ENCODE peak calls at places on chromosomes 2 and 18, in seven cellular contexts. I, Y, X, B, L, O and A are unnamed samples.

GRCh38 chr2:113840463-113840975 is 49.4 kb upstream of the ACTR3 start:
- DNase-seq in L (no peak), B (no peak), O (no peak), X (no peak), I (no peak), Y (no peak), A (no peak)

GRCh38 chr2:207333599-207334308 is 168.0 kb upstream of the KLF7 start:
- DNase-seq in B (no peak), O (no peak), X (peak; percentile 41), L (no peak), Y (no peak), I (no peak), A (no peak)

GRCh38 chr2:118527571-118527970 is 319.9 kb downstream of the EN1 start:
- DNase-seq in X (no peak), Y (no peak), L (no peak), I (no peak), B (no peak), O (no peak), A (no peak)

GRCh38 chr2:216504376-216504762 is 5.7 kb downstream of the RPL37A start:
- DNase-seq in X (no peak), L (no peak), Y (no peak), O (no peak), I (no peak), B (no peak), A (no peak)

GRCh38 chr2:8457092-8457481 is 224.8 kb upstream of the ID2 start:
- DNase-seq in O (no peak), B (no peak), X (no peak), Y (no peak), L (no peak), I (no peak), A (no peak)

GRCh38 chr2:208255557-208256106 is 761 bp upstream of the IDH1 start:
- DNase-seq in B (no peak), O (no peak), I (no peak), L (no peak), X (no peak), Y (no peak), A (no peak)

GRCh38 chr2:107719781-107720180 is 106.9 kb upstream of the RGPD4 start:
- DNase-seq in B (no peak), X (no peak), I (no peak), L (no peak), O (no peak), Y (no peak), A (no peak)

GRCh38 chr18:48408111-48408726 is 964 bp downstream of the ZBTB7C start:
- DNase-seq in O (no peak), Y (no peak), I (no peak), X (no peak), L (no peak), B (no peak), A (peak; percentile 11)